ENCODE peak calls at places on chromosomes 5 and 9, in seven cellular contexts. One of them, this sample, is unnamed.

GRCh38 chr9:23850242-23851023 is 24.4 kb upstream of the ELAVL2 start:
- DNase-seq in OCI-LY7: no peak
- DNase-seq in heart right ventricle: no peak
- DNase-seq in IMR-90: no peak
- DNase-seq in PC-3: no peak
- DNase-seq in cardiac muscle cell: no peak
- DNase-seq in stomach: no peak
- DNase-seq in this sample: peak; percentile 35

GRCh38 chr5:126680215-126680817 is 79.6 kb downstream of the PHAX start:
- DNase-seq in OCI-LY7: peak; percentile 56
- DNase-seq in heart right ventricle: no peak
- DNase-seq in IMR-90: peak; percentile 19
- DNase-seq in PC-3: peak; percentile 29
- DNase-seq in cardiac muscle cell: peak; percentile 62
- DNase-seq in stomach: no peak
- DNase-seq in this sample: no peak

GRCh38 chr9:88011005-88011766 is 36.9 kb upstream of the CDK20 start:
- DNase-seq in OCI-LY7: no peak
- DNase-seq in heart right ventricle: no peak
- DNase-seq in IMR-90: peak; percentile 15
- DNase-seq in PC-3: peak; percentile 43
- DNase-seq in cardiac muscle cell: peak; percentile 44
- DNase-seq in stomach: no peak
- DNase-seq in this sample: no peak

GRCh38 chr5:138952962-138953361 is 77.8 kb upstream of the LRRTM2 start:
- DNase-seq in OCI-LY7: no peak
- DNase-seq in heart right ventricle: no peak
- DNase-seq in IMR-90: no peak
- DNase-seq in PC-3: no peak
- DNase-seq in cardiac muscle cell: no peak
- DNase-seq in stomach: no peak
- DNase-seq in this sample: peak; percentile 35

GRCh38 chr9:123451011-123451410 is 95.0 kb downstream of the CRB2 start:
- DNase-seq in OCI-LY7: no peak
- DNase-seq in heart right ventricle: no peak
- DNase-seq in IMR-90: no peak
- DNase-seq in PC-3: no peak
- DNase-seq in cardiac muscle cell: no peak
- DNase-seq in stomach: no peak
- DNase-seq in this sample: no peak

GRCh38 chr5:126503602-126504104 is 80.4 kb downstream of the GRAMD2B start:
- DNase-seq in OCI-LY7: no peak
- DNase-seq in heart right ventricle: no peak
- DNase-seq in IMR-90: peak; percentile 28
- DNase-seq in PC-3: no peak
- DNase-seq in cardiac muscle cell: peak; percentile 73
- DNase-seq in stomach: no peak
- DNase-seq in this sample: peak; percentile 43

GRCh38 chr5:168270446-168270845 is 21.0 kb upstream of the WWC1 start:
- DNase-seq in OCI-LY7: no peak
- DNase-seq in heart right ventricle: no peak
- DNase-seq in IMR-90: peak; percentile 62
- DNase-seq in PC-3: no peak
- DNase-seq in cardiac muscle cell: peak; percentile 82
- DNase-seq in stomach: no peak
- DNase-seq in this sample: no peak

GRCh38 chr5:169956756-169957155 is 23.5 kb downstream of the INSYN2B start:
- DNase-seq in OCI-LY7: no peak
- DNase-seq in heart right ventricle: no peak
- DNase-seq in IMR-90: peak; percentile 46
- DNase-seq in PC-3: peak; percentile 32
- DNase-seq in cardiac muscle cell: peak; percentile 88
- DNase-seq in stomach: no peak
- DNase-seq in this sample: no peak

GRCh38 chr5:107365355-107366109 is 305.2 kb downstream of the EFNA5 start:
- DNase-seq in OCI-LY7: peak; percentile 40
- DNase-seq in heart right ventricle: no peak
- DNase-seq in IMR-90: no peak
- DNase-seq in PC-3: peak; percentile 3
- DNase-seq in cardiac muscle cell: peak; percentile 83
- DNase-seq in stomach: no peak
- DNase-seq in this sample: no peak

GRCh38 chr5:149485655-149486615 is 65.3 kb downstream of the CSNK1A1 start:
- DNase-seq in OCI-LY7: no peak
- DNase-seq in heart right ventricle: peak; percentile 47
- DNase-seq in IMR-90: peak; percentile 100
- DNase-seq in PC-3: peak; percentile 100
- DNase-seq in cardiac muscle cell: peak; percentile 98
- DNase-seq in stomach: peak; percentile 79
- DNase-seq in this sample: peak; percentile 81

GRCh38 chr9:92180669-92181181 is 65.5 kb upstream of the SPTLC1 start:
- DNase-seq in OCI-LY7: no peak
- DNase-seq in heart right ventricle: no peak
- DNase-seq in IMR-90: peak; percentile 91
- DNase-seq in PC-3: peak; percentile 2
- DNase-seq in cardiac muscle cell: peak; percentile 76
- DNase-seq in stomach: no peak
- DNase-seq in this sample: no peak

GRCh38 chr5:176762489-176762888 is 47.9 kb upstream of the UNC5A start:
- DNase-seq in OCI-LY7: no peak
- DNase-seq in heart right ventricle: no peak
- DNase-seq in IMR-90: peak; percentile 16
- DNase-seq in PC-3: peak; percentile 84
- DNase-seq in cardiac muscle cell: no peak
- DNase-seq in stomach: no peak
- DNase-seq in this sample: no peak

GRCh38 chr9:131735238-131736181 is 4.4 kb downstream of the RAPGEF1 start:
- DNase-seq in OCI-LY7: no peak
- DNase-seq in heart right ventricle: no peak
- DNase-seq in IMR-90: no peak
- DNase-seq in PC-3: peak; percentile 62
- DNase-seq in cardiac muscle cell: no peak
- DNase-seq in stomach: peak; percentile 56
- DNase-seq in this sample: no peak

GRCh38 chr5:141681695-141682641 is at the start of gene ARAP3:
- DNase-seq in OCI-LY7: no peak
- DNase-seq in heart right ventricle: peak; percentile 90
- DNase-seq in IMR-90: peak; percentile 89
- DNase-seq in PC-3: peak; percentile 85
- DNase-seq in cardiac muscle cell: peak; percentile 95
- DNase-seq in stomach: peak; percentile 96
- DNase-seq in this sample: peak; percentile 90

GRCh38 chr5:157900644-157901043 is 41.7 kb upstream of the CLINT1 start:
- DNase-seq in OCI-LY7: peak; percentile 95
- DNase-seq in heart right ventricle: no peak
- DNase-seq in IMR-90: no peak
- DNase-seq in PC-3: no peak
- DNase-seq in cardiac muscle cell: no peak
- DNase-seq in stomach: no peak
- DNase-seq in this sample: no peak

GRCh38 chr5:77012601-77013000 is 17.6 kb upstream of the AGGF1 start:
- DNase-seq in OCI-LY7: no peak
- DNase-seq in heart right ventricle: no peak
- DNase-seq in IMR-90: no peak
- DNase-seq in PC-3: peak; percentile 59
- DNase-seq in cardiac muscle cell: no peak
- DNase-seq in stomach: no peak
- DNase-seq in this sample: no peak

GRCh38 chr9:100549048-100549447 is 28.8 kb upstream of the CAVIN4 start:
- DNase-seq in OCI-LY7: peak; percentile 40
- DNase-seq in heart right ventricle: no peak
- DNase-seq in IMR-90: no peak
- DNase-seq in PC-3: no peak
- DNase-seq in cardiac muscle cell: peak; percentile 6
- DNase-seq in stomach: no peak
- DNase-seq in this sample: no peak

GRCh38 chr5:172775326-172776234 is 4.6 kb upstream of the DUSP1 start:
- DNase-seq in OCI-LY7: no peak
- DNase-seq in heart right ventricle: peak; percentile 53
- DNase-seq in IMR-90: peak; percentile 90
- DNase-seq in PC-3: peak; percentile 74
- DNase-seq in cardiac muscle cell: peak; percentile 96
- DNase-seq in stomach: peak; percentile 79
- DNase-seq in this sample: peak; percentile 85

GRCh38 chr5:92703991-92704390 is 877.0 kb downstream of the NR2F1-AS1 start:
- DNase-seq in OCI-LY7: no peak
- DNase-seq in heart right ventricle: no peak
- DNase-seq in IMR-90: peak; percentile 8
- DNase-seq in PC-3: no peak
- DNase-seq in cardiac muscle cell: peak; percentile 0
- DNase-seq in stomach: no peak
- DNase-seq in this sample: no peak

GRCh38 chr5:14410068-14410941 is 171.3 kb upstream of the OTULINL start:
- DNase-seq in OCI-LY7: no peak
- DNase-seq in heart right ventricle: no peak
- DNase-seq in IMR-90: no peak
- DNase-seq in PC-3: no peak
- DNase-seq in cardiac muscle cell: peak; percentile 38
- DNase-seq in stomach: no peak
- DNase-seq in this sample: no peak

GRCh38 chr9:14198049-14198448 is 115.9 kb downstream of the NFIB start:
- DNase-seq in OCI-LY7: no peak
- DNase-seq in heart right ventricle: no peak
- DNase-seq in IMR-90: no peak
- DNase-seq in PC-3: no peak
- DNase-seq in cardiac muscle cell: peak; percentile 46
- DNase-seq in stomach: no peak
- DNase-seq in this sample: no peak

GRCh38 chr9:94145640-94146039 is 61.4 kb downstream of the PTPDC1 start:
- DNase-seq in OCI-LY7: no peak
- DNase-seq in heart right ventricle: no peak
- DNase-seq in IMR-90: no peak
- DNase-seq in PC-3: no peak
- DNase-seq in cardiac muscle cell: peak; percentile 44
- DNase-seq in stomach: no peak
- DNase-seq in this sample: no peak

GRCh38 chr5:140256726-140257125 is 46.2 kb downstream of the PFDN1 start:
- DNase-seq in OCI-LY7: no peak
- DNase-seq in heart right ventricle: no peak
- DNase-seq in IMR-90: no peak
- DNase-seq in PC-3: no peak
- DNase-seq in cardiac muscle cell: no peak
- DNase-seq in stomach: no peak
- DNase-seq in this sample: no peak

GRCh38 chr5:37787742-37788141 is 52.1 kb downstream of the GDNF start:
- DNase-seq in OCI-LY7: no peak
- DNase-seq in heart right ventricle: no peak
- DNase-seq in IMR-90: no peak
- DNase-seq in PC-3: peak; percentile 45
- DNase-seq in cardiac muscle cell: peak; percentile 24
- DNase-seq in stomach: no peak
- DNase-seq in this sample: no peak

GRCh38 chr9:136303066-136303824 is 649 bp downstream of the CCDC187 start:
- DNase-seq in OCI-LY7: no peak
- DNase-seq in heart right ventricle: peak; percentile 9
- DNase-seq in IMR-90: no peak
- DNase-seq in PC-3: no peak
- DNase-seq in cardiac muscle cell: no peak
- DNase-seq in stomach: no peak
- DNase-seq in this sample: no peak

GRCh38 chr9:35616681-35617459 is 1.3 kb downstream of the CD72 start:
- DNase-seq in OCI-LY7: peak; percentile 79
- DNase-seq in heart right ventricle: peak; percentile 76
- DNase-seq in IMR-90: peak; percentile 69
- DNase-seq in PC-3: no peak
- DNase-seq in cardiac muscle cell: peak; percentile 75
- DNase-seq in stomach: peak; percentile 77
- DNase-seq in this sample: peak; percentile 93

GRCh38 chr9:127091526-127091925 is 30.9 kb downstream of the ANGPTL2 start:
- DNase-seq in OCI-LY7: no peak
- DNase-seq in heart right ventricle: no peak
- DNase-seq in IMR-90: no peak
- DNase-seq in PC-3: no peak
- DNase-seq in cardiac muscle cell: no peak
- DNase-seq in stomach: no peak
- DNase-seq in this sample: no peak
- TF ChIP-seq CTCF in OCI-LY7: no peak
- TF ChIP-seq CTCF in heart right ventricle: no peak
- TF ChIP-seq CTCF in IMR-90: no peak
- TF ChIP-seq CTCF in PC-3: no peak
- TF ChIP-seq CTCF in cardiac muscle cell: no peak
- TF ChIP-seq CTCF in stomach: no peak
- TF ChIP-seq CTCF in this sample: no peak

GRCh38 chr5:119387900-119388618 is 32.2 kb downstream of the TNFAIP8 start:
- DNase-seq in OCI-LY7: no peak
- DNase-seq in heart right ventricle: no peak
- DNase-seq in IMR-90: no peak
- DNase-seq in PC-3: no peak
- DNase-seq in cardiac muscle cell: no peak
- DNase-seq in stomach: no peak
- DNase-seq in this sample: no peak
- H3K4me1 ChIP-seq in OCI-LY7: peaks cover 85% of the 10 kb centered on the region
- H3K4me1 ChIP-seq in heart right ventricle: no peaks in the 10 kb centered on the region
- H3K4me1 ChIP-seq in IMR-90: peaks cover 5% of the 10 kb centered on the region
- H3K4me1 ChIP-seq in PC-3: peaks cover 5% of the 10 kb centered on the region
- H3K4me1 ChIP-seq in cardiac muscle cell: peaks cover 46% of the 10 kb centered on the region
- H3K4me1 ChIP-seq in stomach: peaks cover 77% of the 10 kb centered on the region
- H3K4me1 ChIP-seq in this sample: peaks cover 9% of the 10 kb centered on the region

GRCh38 chr5:112083623-112084022 is 326.6 kb upstream of the NREP start:
- DNase-seq in OCI-LY7: no peak
- DNase-seq in heart right ventricle: no peak
- DNase-seq in IMR-90: peak; percentile 47
- DNase-seq in PC-3: no peak
- DNase-seq in cardiac muscle cell: no peak
- DNase-seq in stomach: no peak
- DNase-seq in this sample: no peak
- TF ChIP-seq CTCF in OCI-LY7: no peak
- TF ChIP-seq CTCF in heart right ventricle: no peak
- TF ChIP-seq CTCF in IMR-90: no peak
- TF ChIP-seq CTCF in PC-3: no peak
- TF ChIP-seq CTCF in cardiac muscle cell: no peak
- TF ChIP-seq CTCF in stomach: no peak
- TF ChIP-seq CTCF in this sample: no peak

DNA sequence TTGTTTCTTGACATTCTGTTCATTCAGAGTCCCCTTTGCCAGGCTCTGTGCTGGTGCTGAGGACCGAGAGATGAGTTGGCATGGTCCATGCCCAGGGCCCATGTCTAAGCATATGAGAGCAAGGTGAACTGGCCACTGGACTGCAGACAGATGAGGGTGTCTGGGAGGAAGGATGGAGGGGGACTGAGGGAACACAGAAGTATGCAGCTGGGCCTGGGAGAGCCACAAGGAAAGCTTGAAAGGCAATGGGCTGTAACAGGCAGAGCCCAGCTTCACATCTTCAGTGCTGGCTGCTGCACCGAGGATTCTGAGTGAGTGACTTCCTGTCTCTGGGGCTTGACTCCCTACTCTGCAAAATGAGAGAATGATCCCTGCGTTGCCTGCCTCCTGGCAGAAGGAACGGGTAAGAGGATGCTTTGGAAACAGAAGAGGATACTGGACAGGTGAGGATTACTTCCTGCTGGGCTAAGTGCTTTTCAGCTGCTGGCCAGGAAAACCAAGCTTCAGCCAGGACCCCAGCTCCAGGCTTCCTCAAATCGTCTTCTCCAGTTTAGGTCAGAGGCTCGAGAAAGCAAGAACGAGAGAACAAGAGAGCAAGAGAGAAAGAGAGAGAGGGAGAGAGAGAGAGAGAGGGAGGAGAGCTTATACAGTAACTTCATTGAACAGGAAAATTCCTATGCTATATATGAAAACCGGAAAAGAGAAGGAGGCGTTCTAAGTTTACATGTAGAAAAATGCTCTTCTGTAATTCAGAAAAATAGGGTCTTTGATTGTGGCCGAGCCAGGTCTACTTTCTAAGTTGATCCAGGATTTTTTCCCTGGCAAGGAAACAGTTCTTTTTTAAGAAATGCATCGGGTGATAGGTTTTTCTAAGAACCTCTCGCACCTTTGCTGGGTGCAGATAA is 29.2 kb downstream of the COL15A1 start:
- DNase-seq in OCI-LY7: no peak
- DNase-seq in heart right ventricle: no peak
- DNase-seq in IMR-90: no peak
- DNase-seq in PC-3: no peak
- DNase-seq in cardiac muscle cell: no peak
- DNase-seq in stomach: no peak
- DNase-seq in this sample: no peak
- H3K4me1 ChIP-seq in OCI-LY7: no peaks in the 10 kb centered on the region
- H3K4me1 ChIP-seq in heart right ventricle: peaks cover 33% of the 10 kb centered on the region
- H3K4me1 ChIP-seq in IMR-90: peaks cover 22% of the 10 kb centered on the region
- H3K4me1 ChIP-seq in PC-3: peaks cover 3% of the 10 kb centered on the region
- H3K4me1 ChIP-seq in cardiac muscle cell: no peaks in the 10 kb centered on the region
- H3K4me1 ChIP-seq in stomach: peaks cover 45% of the 10 kb centered on the region
- H3K4me1 ChIP-seq in this sample: peaks cover 6% of the 10 kb centered on the region

This sample was measured in left lung.